ENCODE peak calls at places on chromosomes 12 and 14, in ten cellular contexts. A, U, Y, P, I, M, R, X, N and L are unnamed samples. For H3K36me3, the result is how much of the 10 kb centered on the place peaks cover.

GRCh38 chr12:88182431-88182830 is 40.3 kb downstream of the TMTC3 start:
- DNase-seq in Y (no peak), R (no peak), U (no peak), M (no peak), X (no peak), A (no peak), N (no peak), P (no peak), I (no peak), L (no peak)

GRCh38 chr12:26027401-26027800 is 68.9 kb downstream of the RASSF8 start:
- DNase-seq in N (no peak), R (no peak), P (no peak), Y (no peak), A (no peak), X (no peak), U (no peak), I (no peak), M (no peak), L (no peak)

GRCh38 chr12:40573024-40573423 is 119.2 kb upstream of the CNTN1 start:
- DNase-seq in M (no peak), X (no peak), Y (no peak), P (no peak), I (no peak), U (no peak), N (no peak), A (no peak), R (no peak), L (no peak)

GRCh38 chr12:26135010-26135420 is 10.2 kb upstream of the BHLHE41 start:
- DNase-seq in P (peak), R (no peak), U (no peak), Y (no peak), X (peak), N (no peak), I (no peak), A (peak), M (peak), L (no peak)

GRCh38 chr12:42372154-42372791 is 46.3 kb downstream of the PPHLN1 start:
- DNase-seq in P (no peak), X (no peak), I (no peak), U (peak), N (no peak), R (no peak), M (peak), Y (peak), A (no peak), L (peak)

GRCh38 chr12:54584128-54584527 is 4.3 kb downstream of the PPP1R1A start:
- DNase-seq in A (no peak), Y (no peak), U (no peak), M (no peak), N (no peak), I (no peak), P (no peak), R (no peak), X (no peak), L (peak)

GRCh38 chr12:91361864-91362263 is 179.2 kb upstream of the DCN start:
- DNase-seq in P (no peak), N (no peak), M (peak), Y (peak), X (no peak), A (no peak), I (no peak), U (no peak), R (no peak), L (no peak)

GRCh38 chr12:110966081-110966760 is 45.8 kb upstream of the MYL2 start:
- DNase-seq in Y (no peak), X (no peak), M (no peak), P (no peak), N (no peak), A (peak), R (no peak), U (no peak), I (no peak), L (no peak)

GRCh38 chr14:56199095-56199975 is 81.1 kb downstream of the PELI2 start:
- DNase-seq in P (no peak), Y (no peak), U (peak), A (peak), R (peak), I (peak), X (no peak), N (peak), M (peak), L (no peak)

GRCh38 chr12:112340983-112341840 is 41.0 kb downstream of the HECTD4 start:
- DNase-seq in N (no peak), A (no peak), P (no peak), M (no peak), U (no peak), X (no peak), I (no peak), Y (no peak), R (no peak), L (no peak)

GRCh38 chr14:57737598-57737997 is 128.3 kb downstream of the SLC35F4 start:
- DNase-seq in Y (no peak), A (no peak), P (no peak), U (no peak), R (no peak), I (no peak), N (no peak), X (no peak), M (no peak), L (no peak)

GRCh38 chr12:131087302-131087818 is 133.7 kb downstream of the ADGRD1 start:
- DNase-seq in I (peak), U (no peak), R (peak), P (no peak), N (no peak), M (no peak), Y (no peak), X (peak), A (no peak), L (peak)

GRCh38 chr12:127125607-127126259 is 1141.2 kb upstream of the TMEM132C start:
- DNase-seq in A (no peak), N (no peak), U (no peak), P (no peak), I (no peak), Y (peak), R (no peak), X (no peak), M (peak), L (no peak)

GRCh38 chr12:112584266-112584722 is 165.5 kb downstream of the PTPN11 start:
- DNase-seq in I (no peak), N (no peak), A (peak), X (no peak), U (no peak), Y (peak), P (no peak), M (no peak), R (no peak), L (peak)

GRCh38 chr14:67268456-67269115 is 27.4 kb downstream of the PALS1 start:
- DNase-seq in R (no peak), N (no peak), Y (no peak), M (peak), I (no peak), A (no peak), X (no peak), U (no peak), P (no peak), L (peak)

GRCh38 chr12:89474615-89475014 is 50.0 kb downstream of the GALNT4 start:
- DNase-seq in M (no peak), Y (no peak), U (no peak), I (no peak), R (no peak), A (no peak), X (no peak), P (no peak), N (no peak), L (no peak)

GRCh38 chr12:66035289-66035961 is 95.1 kb downstream of the LLPH start:
- DNase-seq in A (no peak), N (no peak), U (no peak), X (no peak), P (no peak), M (peak), Y (peak), I (no peak), R (no peak), L (no peak)

GRCh38 chr12:81294325-81295190 is 216.7 kb downstream of the ACSS3 start:
- DNase-seq in Y (no peak), U (no peak), A (no peak), R (no peak), N (no peak), X (no peak), I (no peak), P (no peak), M (peak), L (no peak)

GRCh38 chr14:57493467-57494181 is at the start of gene CCDC198:
- DNase-seq in P (no peak), M (peak), Y (no peak), X (no peak), U (no peak), R (no peak), N (no peak), I (no peak), A (no peak), L (no peak)

GRCh38 chr12:104741497-104742367 is 216.4 kb downstream of the SLC41A2 start:
- DNase-seq in A (no peak), R (no peak), P (no peak), N (no peak), U (no peak), Y (no peak), X (no peak), I (no peak), M (no peak), L (no peak)

GRCh38 chr14:36057452-36058142 is 118.9 kb downstream of the PTCSC3 start:
- DNase-seq in N (no peak), P (no peak), I (no peak), A (no peak), M (peak), R (no peak), X (no peak), Y (peak), U (no peak), L (no peak)

GRCh38 chr12:107845226-107845979 is 70.9 kb downstream of the ASCL4 start:
- DNase-seq in U (no peak), M (no peak), P (no peak), Y (no peak), X (no peak), R (no peak), N (no peak), A (no peak), I (no peak), L (peak)

GRCh38 chr14:56378046-56378445 is 201.6 kb upstream of the TMEM260 start:
- DNase-seq in M (no peak), I (no peak), Y (no peak), X (no peak), R (no peak), P (no peak), N (no peak), U (no peak), A (no peak), L (no peak)

GRCh38 chr12:63394994-63395393 is 244.0 kb upstream of the AVPR1A start:
- DNase-seq in A (no peak), N (no peak), Y (no peak), X (no peak), M (no peak), R (no peak), P (no peak), U (no peak), I (no peak), L (no peak)

GRCh38 chr12:96371138-96371786 is 29.0 kb downstream of the CDK17 start:
- DNase-seq in N (no peak), R (no peak), X (no peak), M (no peak), U (no peak), P (no peak), Y (no peak), I (no peak), A (no peak), L (no peak)

DNA sequence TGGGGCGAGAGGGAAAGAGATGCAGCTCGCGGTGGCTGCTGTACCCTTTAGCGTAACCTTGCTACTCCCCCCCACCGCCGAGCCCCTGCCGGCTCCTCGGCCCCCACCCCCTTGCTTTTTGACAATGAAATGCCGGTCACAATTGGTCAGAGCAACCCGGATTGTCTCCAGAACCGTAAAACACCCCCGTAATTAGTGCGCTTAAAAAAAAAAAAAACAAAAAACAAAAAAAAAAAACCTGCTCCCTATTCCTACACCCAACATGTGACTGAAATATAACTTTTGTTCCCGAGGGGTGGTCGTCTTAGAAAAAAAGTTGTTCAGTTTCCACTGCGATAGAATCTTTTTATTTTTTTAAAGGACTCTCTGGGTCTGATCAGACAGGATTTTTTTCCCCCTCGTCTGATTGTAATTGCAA is 814 bp downstream of the ETV6 start:
- DNase-seq in P (no peak), X (peak), I (peak), M (no peak), Y (no peak), A (peak), R (no peak), N (peak), U (peak), L (no peak)
- H3K4me3 ChIP-seq in P (peak), X (peak), I (peak), M (peak), Y (peak), A (peak), R (peak), N (peak), U (peak), L (peak)

GRCh38 chr12:124347805-124348658 is 53.1 kb downstream of the RFLNA start:
- DNase-seq in R (no peak), N (no peak), U (no peak), X (no peak), M (no peak), A (no peak), I (no peak), Y (no peak), P (no peak), L (peak)

GRCh38 chr12:124346425-124347168 is 51.7 kb downstream of the RFLNA start:
- DNase-seq in R (no peak), M (no peak), I (no peak), X (no peak), P (no peak), Y (no peak), N (no peak), U (no peak), A (no peak), L (no peak)

GRCh38 chr12:124345795-124346194 is 50.9 kb downstream of the RFLNA start:
- DNase-seq in U (no peak), I (no peak), X (no peak), P (no peak), Y (no peak), N (no peak), A (no peak), R (no peak), M (no peak), L (no peak)

GRCh38 chr12:124348659-124349380 is 53.9 kb downstream of the RFLNA start:
- DNase-seq in Y (no peak), N (no peak), I (no peak), U (no peak), X (no peak), M (no peak), A (no peak), R (no peak), P (no peak), L (no peak)

DNA sequence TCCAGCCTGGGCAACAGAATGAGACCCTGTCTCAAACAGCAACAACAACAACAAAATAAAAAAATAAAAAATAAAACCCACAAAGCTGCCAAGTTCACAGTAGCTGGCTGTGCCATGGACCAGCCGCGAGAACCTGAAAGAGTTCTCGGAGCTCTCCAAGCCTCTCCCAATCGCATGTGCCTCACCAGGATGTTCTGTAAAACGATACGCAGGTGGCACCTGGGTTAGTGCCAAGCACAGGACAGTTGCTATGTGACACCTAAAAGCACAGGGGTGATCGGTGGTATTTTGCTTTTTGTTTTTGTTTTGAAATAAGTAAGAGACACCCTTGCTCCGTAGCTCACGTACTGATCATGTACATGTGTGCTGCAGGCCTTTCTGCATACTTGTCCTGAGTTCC is 52.4 kb downstream of the RFLNA start:
- DNase-seq in Y (no peak), N (peak), X (no peak), A (no peak), M (no peak), R (no peak), U (no peak), I (no peak), P (no peak), L (no peak)
- H3K36me3 ChIP-seq in Y (under half), N (half or more), X (under half), A (under half), M (half or more), R (under half), U (half or more), I (under half), P (half or more), L (under half)

GRCh38 chr14:101379842-101380241 is 181.5 kb upstream of the DIO3 start:
- DNase-seq in A (no peak), R (no peak), I (no peak), M (no peak), P (no peak), X (no peak), N (no peak), Y (no peak), U (no peak), L (no peak)
- H3K4me3 ChIP-seq in A (no peak), R (no peak), I (no peak), M (no peak), P (no peak), X (no peak), N (no peak), Y (no peak), U (no peak), L (no peak)

GRCh38 chr14:21405097-21405496 is 21.3 kb upstream of the SUPT16H start:
- DNase-seq in A (no peak), I (no peak), Y (no peak), R (no peak), U (no peak), M (no peak), N (no peak), X (no peak), P (no peak), L (no peak)

GRCh38 chr14:21406213-21406612 is 22.4 kb upstream of the SUPT16H start:
- DNase-seq in P (no peak), A (peak), N (no peak), R (no peak), M (no peak), U (no peak), X (no peak), Y (no peak), I (no peak), L (no peak)

GRCh38 chr14:21408152-21408551 is 24.3 kb upstream of the SUPT16H start:
- DNase-seq in M (peak), I (no peak), P (no peak), A (no peak), N (no peak), U (no peak), R (no peak), Y (no peak), X (no peak), L (no peak)
- H3K36me3 ChIP-seq in M (under half), I (under half), P (under half), A (under half), N (half or more), U (half or more), R (under half), Y (half or more), X (under half), L (half or more)